ENCODE peak calls at places on chromosomes 1 and 21, in four cellular contexts. L, S, R and Z are unnamed samples.

GRCh38 chr1:157092831-157093230 is 6.8 kb downstream of the ETV3L start:
- DNase-seq in R (no peak), S (no peak), L (no peak), Z (no peak)

GRCh38 chr1:19163261-19163660 is 46.8 kb downstream of the UBR4 start:
- DNase-seq in R (peak), L (no peak), S (peak), Z (no peak)

GRCh38 chr1:182995894-182996293 is 27.3 kb upstream of the LAMC1 start:
- DNase-seq in R (no peak), S (no peak), L (no peak), Z (peak)

GRCh38 chr1:177126267-177126666 is 38.2 kb downstream of the ASTN1 start:
- DNase-seq in S (no peak), L (no peak), R (no peak), Z (no peak)

GRCh38 chr1:80274256-80274655 is 1267.7 kb upstream of the ADGRL4 start:
- DNase-seq in R (no peak), L (no peak), S (no peak), Z (no peak)

GRCh38 chr1:172708452-172708851 is 49.5 kb downstream of the FASLG start:
- DNase-seq in L (no peak), S (no peak), R (no peak), Z (no peak)

GRCh38 chr1:109040627-109041613 is 982 bp downstream of the WDR47 start:
- DNase-seq in L (peak), S (peak), R (no peak), Z (peak)

GRCh38 chr1:211327341-211327921 is 798 bp downstream of the TRAF5 start:
- DNase-seq in R (peak), L (no peak), S (peak), Z (peak)

GRCh38 chr1:153611024-153611352 is 1.9 kb downstream of the S100A16 start:
- DNase-seq in L (no peak), R (no peak), S (no peak), Z (no peak)

GRCh38 chr1:86906419-86906818 is 7.5 kb downstream of the SELENOF start:
- DNase-seq in R (no peak), L (no peak), S (peak), Z (no peak)

GRCh38 chr1:7430047-7430608 is 341.0 kb upstream of the VAMP3 start:
- DNase-seq in L (no peak), S (no peak), R (no peak), Z (no peak)

GRCh38 chr1:85495556-85495955 is 30.6 kb upstream of the DDAH1 start:
- DNase-seq in R (peak), S (peak), L (no peak), Z (peak)

GRCh38 chr1:98048234-98048633 is 127.4 kb upstream of the DPYD start:
- DNase-seq in S (peak), R (peak), L (peak), Z (peak)

GRCh38 chr1:235468970-235469369 is 35.3 kb downstream of the B3GALNT2 start:
- DNase-seq in S (peak), R (peak), L (no peak), Z (no peak)

GRCh38 chr1:157189986-157190982 is 52.1 kb upstream of the ETV3 start:
- DNase-seq in R (no peak), L (no peak), S (no peak), Z (no peak)

DNA sequence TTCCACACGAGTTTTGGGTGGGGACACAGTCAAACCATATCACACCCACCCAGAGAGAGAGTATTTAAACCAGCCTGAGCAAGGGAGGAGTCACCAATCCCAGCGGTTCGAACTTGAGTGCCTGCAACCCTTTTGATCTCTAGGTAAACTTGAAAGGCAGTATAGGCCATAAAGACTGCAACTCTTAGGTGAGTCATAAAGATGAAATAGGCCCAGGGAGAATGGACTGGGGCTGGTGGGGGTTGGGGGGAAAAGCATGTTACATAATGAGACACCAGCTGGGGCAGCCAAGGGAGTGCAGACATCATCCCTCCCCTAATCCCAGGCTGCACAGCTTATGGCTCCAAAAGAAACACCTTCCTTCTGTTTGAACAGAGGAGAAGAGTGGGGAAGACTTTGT is 99.8 kb upstream of the LHX8 start:
- DNase-seq in L (no peak), S (no peak), R (no peak), Z (peak)
- H4K8ac ChIP-seq in L (no peak), S (no peak), R (no peak), Z (no peak)

DNA sequence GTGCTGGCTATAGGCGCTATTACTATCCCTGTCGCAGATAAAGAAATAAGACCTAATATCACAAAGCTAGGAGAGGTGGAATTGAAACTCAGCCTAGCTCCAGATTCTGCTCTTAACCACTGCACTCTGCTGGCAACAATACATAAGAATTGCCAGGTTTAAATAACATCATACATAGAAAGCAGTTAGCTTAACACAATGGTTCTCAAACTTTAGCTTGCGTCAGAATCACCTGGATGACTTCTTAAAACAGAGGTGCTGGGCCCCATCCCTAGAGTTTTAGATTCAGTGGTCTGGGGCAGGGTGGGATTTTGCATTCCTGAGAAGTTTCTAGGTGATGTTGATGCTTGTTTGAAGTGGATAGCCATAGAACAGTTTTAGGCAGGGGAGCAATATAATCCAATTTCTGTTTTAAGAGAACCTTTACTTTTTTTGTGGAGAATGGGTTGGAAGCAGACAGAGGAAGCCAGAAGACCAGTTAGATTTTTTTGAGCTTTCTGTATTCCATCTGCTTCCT is 1.1 kb upstream of the POMGNT1 start:
- DNase-seq in S (no peak), L (no peak), R (no peak), Z (no peak)
- H3K4me2 ChIP-seq in S (no peak), L (no peak), R (no peak), Z (no peak)

GRCh38 chr1:9776685-9777084 is 47.1 kb downstream of the CLSTN1 start:
- DNase-seq in L (no peak), R (no peak), S (no peak), Z (no peak)

GRCh38 chr1:9780554-9781110 is 43.1 kb downstream of the CLSTN1 start:
- DNase-seq in L (no peak), S (no peak), R (no peak), Z (no peak)

GRCh38 chr1:9782116-9782751 is 41.5 kb downstream of the CLSTN1 start:
- DNase-seq in R (no peak), S (no peak), L (no peak), Z (no peak)

GRCh38 chr1:9774744-9775679 is 48.8 kb downstream of the CLSTN1 start:
- DNase-seq in S (no peak), R (no peak), L (no peak), Z (peak)

GRCh38 chr1:9778905-9779304 is 44.9 kb downstream of the CLSTN1 start:
- DNase-seq in S (no peak), R (no peak), L (no peak), Z (no peak)
- H4K8ac ChIP-seq in S (no peak), R (no peak), L (no peak), Z (no peak)

DNA sequence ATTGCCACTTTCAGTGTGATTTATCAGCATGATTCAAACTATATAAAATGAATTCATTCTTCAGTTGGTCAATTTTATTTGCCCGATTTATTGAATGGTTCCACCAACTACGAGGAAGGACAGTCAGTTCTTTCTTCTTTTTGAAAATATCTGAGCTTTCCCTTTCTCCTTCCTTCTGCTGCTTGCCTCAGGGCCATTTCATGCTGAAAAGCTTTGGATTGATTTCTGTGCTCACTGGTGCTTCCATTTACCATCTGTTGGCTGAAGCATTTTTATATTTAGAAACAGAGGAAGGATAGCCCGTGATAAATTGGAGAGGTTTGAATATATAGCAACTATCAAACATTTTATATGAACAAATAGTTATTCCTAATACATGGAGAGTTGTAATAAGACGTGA is 68.9 kb upstream of the ADAMTS5 start:
- DNase-seq in L (no peak), S (no peak), R (no peak), Z (no peak)
- H3K4me2 ChIP-seq in L (no peak), S (no peak), R (no peak), Z (no peak)

DNA sequence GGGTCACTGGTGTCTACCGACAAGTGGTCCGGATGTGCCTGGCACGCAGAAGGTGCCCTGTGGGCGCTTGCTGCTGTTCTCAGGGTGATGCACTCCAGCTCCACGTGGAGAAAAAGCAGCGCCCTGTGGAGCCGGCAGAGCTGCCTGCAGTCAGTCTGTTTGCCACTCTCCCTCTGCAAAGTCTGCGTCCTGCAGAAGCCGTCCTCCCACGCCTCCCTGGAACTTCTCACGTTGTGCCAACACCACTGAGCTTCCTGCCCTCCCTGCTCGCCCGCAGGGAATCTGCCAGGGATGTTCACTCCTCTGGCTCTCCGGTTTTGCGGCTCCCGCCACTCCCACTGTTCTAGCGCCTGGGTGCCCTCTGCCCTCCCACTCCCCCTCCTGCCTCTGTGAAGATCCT is 19.8 kb upstream of the UBXN10 start:
- DNase-seq in L (no peak), S (no peak), R (no peak), Z (no peak)
- H4K8ac ChIP-seq in L (no peak), S (no peak), R (no peak), Z (no peak)

GRCh38 chr1:146021046-146021445 is 489 bp downstream of the HJV start:
- DNase-seq in S (no peak), R (no peak), L (no peak), Z (no peak)
- H3K4me2 ChIP-seq in S (no peak), R (no peak), L (no peak), Z (no peak)